ENCODE peak calls at places on chromosomes 4 and X, in five cellular contexts. R, G, M, Q and N are unnamed samples.
A peak's percentile ranks its signal among the peaks of the same experiment; 100 is the strongest.

GRCh38 chr4:74293558-74293957 is 14.7 kb upstream of the EPGN start:
- DNase-seq in R (no peak), G (no peak), M (no peak), Q (no peak), N (no peak)

GRCh38 chrX:51860679-51861078 is 32.7 kb upstream of the MAGED1 start:
- DNase-seq in R (no peak), G (peak; percentile 13), M (peak; percentile 14), Q (no peak), N (peak; percentile 22)

GRCh38 chr4:112253382-112254000 is 21.9 kb downstream of the AP1AR start:
- DNase-seq in R (no peak), G (peak; percentile 31), M (no peak), Q (no peak), N (no peak)

GRCh38 chr4:5615496-5616075 is 92.8 kb downstream of the EVC2 start:
- DNase-seq in R (no peak), G (no peak), M (no peak), Q (no peak), N (no peak)

GRCh38 chrX:134908235-134908834 is 82.5 kb upstream of the SMIM10 start:
- DNase-seq in R (no peak), G (no peak), M (no peak), Q (no peak), N (peak; percentile 67)

GRCh38 chr4:118904418-118904817 is 15.8 kb downstream of the SYNPO2 start:
- DNase-seq in R (no peak), G (no peak), M (no peak), Q (no peak), N (no peak)

GRCh38 chr4:1720163-1720983 is 750 bp downstream of the TMEM129 start:
- DNase-seq in R (no peak), G (peak; percentile 50), M (no peak), Q (peak; percentile 69), N (peak; percentile 51)

GRCh38 chrX:142036111-142036510 is 132.4 kb downstream of the MAGEC1 start:
- DNase-seq in R (no peak), G (no peak), M (no peak), Q (no peak), N (peak; percentile 0)

GRCh38 chrX:47854474-47854873 is 17.8 kb downstream of the ZNF81 start:
- DNase-seq in R (no peak), G (peak; percentile 29), M (no peak), Q (peak; percentile 43), N (peak; percentile 30)

GRCh38 chrX:43693602-43694406 is 37.7 kb downstream of the MAOA start:
- DNase-seq in R (no peak), G (no peak), M (peak; percentile 89), Q (no peak), N (peak; percentile 76)

DNA sequence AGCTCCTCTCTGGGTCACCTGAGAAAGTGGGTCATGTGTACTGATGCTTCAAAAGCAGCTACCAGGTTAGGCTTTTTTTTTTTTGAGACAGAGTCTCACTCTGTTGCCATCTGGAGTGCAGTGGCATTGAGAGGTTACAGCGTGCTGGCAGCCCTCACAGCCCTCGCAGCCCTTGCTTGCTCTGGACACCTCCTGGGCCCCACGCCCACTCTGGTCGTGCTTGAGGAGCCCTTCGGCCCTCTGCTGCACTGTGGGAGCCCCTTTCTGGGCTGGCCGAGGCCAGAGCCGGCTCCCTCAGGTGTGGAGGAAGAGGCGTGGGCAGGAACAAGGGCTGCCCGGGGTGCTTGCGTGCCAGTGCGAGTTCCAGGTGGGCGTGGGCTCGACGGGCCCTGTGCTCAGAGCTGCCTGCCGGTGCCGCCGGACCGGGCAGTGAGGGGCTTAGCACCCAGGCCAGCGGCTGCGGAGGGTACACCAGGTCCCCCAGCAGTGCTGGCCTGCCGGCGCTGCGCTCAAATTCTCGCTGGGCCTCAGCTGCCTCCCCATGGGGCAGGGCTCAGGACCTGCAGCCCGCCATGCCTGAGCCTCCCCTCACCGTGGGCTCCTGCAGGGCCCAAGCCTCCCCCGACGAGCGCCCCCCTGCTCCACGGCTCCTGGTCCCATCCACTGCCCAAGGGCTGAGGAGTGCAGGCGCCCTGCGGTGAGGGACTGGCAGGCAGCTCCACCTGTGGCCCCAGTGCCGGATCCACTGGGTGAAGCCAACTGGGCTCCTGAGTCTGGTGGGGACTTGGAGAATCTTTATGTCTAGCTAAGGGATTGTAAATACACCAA is 49.3 kb upstream of the IL21 start:
- DNase-seq in R (no peak), G (no peak), M (no peak), Q (no peak), N (no peak)
- TF ChIP-seq JUN in R (no peak), G (no peak), M (no peak), Q (no peak), N (no peak)

DNA sequence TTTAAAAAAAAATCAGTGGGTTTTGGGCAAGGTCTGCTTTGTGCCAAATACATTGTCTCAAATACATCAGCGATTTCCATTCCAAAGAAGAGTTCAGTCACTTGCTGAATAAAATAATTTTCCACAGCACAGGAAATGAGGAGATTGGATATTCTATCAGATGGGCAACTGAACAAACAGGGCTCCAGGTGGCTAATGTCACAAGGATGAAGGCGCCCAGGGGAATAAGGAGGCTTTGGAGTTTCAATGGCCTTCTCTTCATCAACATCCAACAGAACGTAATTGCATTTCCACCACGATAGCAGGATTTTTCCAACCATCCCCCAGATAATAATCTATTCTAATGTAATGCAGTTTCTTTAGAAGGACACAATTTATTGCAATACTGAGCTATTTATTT is 104.6 kb upstream of the KLHL13 start:
- DNase-seq in R (no peak), G (no peak), M (no peak), Q (no peak), N (peak; percentile 37)
- TF ChIP-seq MAX in R (no peak), G (no peak), M (no peak), Q (no peak), N (no peak)

DNA sequence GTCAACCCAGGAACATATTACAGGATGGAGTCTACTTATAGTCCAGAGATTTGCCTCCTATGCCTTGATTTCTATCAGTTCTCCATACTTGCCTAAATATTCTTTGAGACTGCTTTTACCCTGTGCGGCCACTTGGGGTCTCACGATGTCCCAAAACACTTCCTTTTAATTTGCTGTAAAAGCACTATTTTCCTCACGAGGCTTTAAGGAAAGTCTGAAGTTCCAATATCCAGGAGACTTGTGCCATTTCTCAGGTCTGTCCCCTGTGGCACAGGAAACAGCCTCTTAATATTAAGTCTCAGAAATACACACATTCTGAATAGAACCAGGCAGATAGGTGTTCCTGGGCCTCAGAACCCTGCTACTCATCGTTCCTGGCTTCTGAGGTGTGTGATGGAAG is 142.9 kb downstream of the TMEM164 start:
- DNase-seq in R (peak; percentile 13), G (peak; percentile 10), M (no peak), Q (no peak), N (peak; percentile 36)
- TF ChIP-seq CTCF in R (peak; percentile 45), G (no peak), M (peak; percentile 45), Q (peak; percentile 37), N (peak; percentile 38)

DNA sequence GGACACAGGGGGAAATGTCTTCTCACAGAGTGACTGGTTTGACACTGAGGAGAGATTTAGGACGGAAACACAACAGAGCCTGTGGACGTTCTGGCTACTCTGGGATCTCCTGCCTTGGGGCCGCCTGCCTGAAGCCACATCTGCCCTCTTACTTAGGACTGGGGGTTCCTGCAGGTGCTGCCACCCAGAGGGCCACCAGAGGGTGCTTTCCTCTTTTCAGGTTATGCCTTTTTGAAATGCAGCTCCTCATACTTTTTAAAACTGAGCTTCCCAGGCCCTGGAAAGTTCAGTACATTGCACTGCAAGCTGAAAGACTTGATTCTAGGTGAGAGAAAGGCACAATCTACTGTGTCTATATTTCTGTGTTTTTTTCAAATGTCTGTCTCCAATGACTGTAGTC is 92.2 kb upstream of the PGRMC2 start:
- DNase-seq in R (peak; percentile 31), G (peak; percentile 56), M (peak; percentile 12), Q (peak; percentile 64), N (peak; percentile 32)
- TF ChIP-seq JUN in R (no peak), G (no peak), M (no peak), Q (no peak), N (no peak)

GRCh38 chr4:16227462-16227868 is 1.2 kb upstream of the TAPT1 start:
- DNase-seq in R (no peak), G (no peak), M (peak; percentile 32), Q (no peak), N (peak; percentile 50)
- TF ChIP-seq MAX in R (no peak), G (no peak), M (no peak), Q (no peak), N (no peak)

GRCh38 chr4:57424231-57424897 is 314.2 kb upstream of the IGFBP7 start:
- DNase-seq in R (no peak), G (no peak), M (no peak), Q (no peak), N (peak; percentile 79)
- TF ChIP-seq CTCF in R (no peak), G (no peak), M (no peak), Q (no peak), N (no peak)

GRCh38 chr4:152451496-152451895 is 84.4 kb downstream of the FBXW7 start:
- DNase-seq in R (no peak), G (no peak), M (no peak), Q (no peak), N (no peak)

GRCh38 chr4:152454398-152455011 is 81.4 kb downstream of the FBXW7 start:
- DNase-seq in R (peak; percentile 10), G (no peak), M (peak; percentile 21), Q (no peak), N (peak; percentile 38)

GRCh38 chr4:152443859-152444258 is 92.0 kb downstream of the FBXW7 start:
- DNase-seq in R (no peak), G (no peak), M (no peak), Q (no peak), N (no peak)

GRCh38 chr4:152448038-152448437 is 87.9 kb downstream of the FBXW7 start:
- DNase-seq in R (no peak), G (no peak), M (no peak), Q (no peak), N (no peak)

DNA sequence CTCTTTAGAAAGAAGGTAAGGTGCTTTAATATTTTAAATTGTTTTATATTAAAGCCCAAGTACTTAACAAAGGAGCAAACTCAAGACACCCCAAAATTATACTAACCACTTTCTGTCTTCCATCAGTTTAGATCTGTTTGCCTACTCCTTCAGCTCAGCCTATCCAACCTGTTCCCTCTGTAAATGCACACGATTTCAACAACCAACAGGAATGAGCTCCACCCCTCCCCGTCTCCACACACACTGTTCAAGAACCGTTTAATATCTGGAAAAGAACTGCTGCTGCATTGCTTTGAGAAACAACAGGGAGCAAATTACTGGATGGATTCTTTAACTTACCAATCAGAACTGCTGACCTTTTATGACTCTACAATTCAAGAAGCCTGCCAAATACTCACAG is 87.1 kb downstream of the FBXW7 start:
- DNase-seq in R (no peak), G (no peak), M (no peak), Q (no peak), N (no peak)
- TF ChIP-seq JUN in R (no peak), G (no peak), M (no peak), Q (no peak), N (no peak)

DNA sequence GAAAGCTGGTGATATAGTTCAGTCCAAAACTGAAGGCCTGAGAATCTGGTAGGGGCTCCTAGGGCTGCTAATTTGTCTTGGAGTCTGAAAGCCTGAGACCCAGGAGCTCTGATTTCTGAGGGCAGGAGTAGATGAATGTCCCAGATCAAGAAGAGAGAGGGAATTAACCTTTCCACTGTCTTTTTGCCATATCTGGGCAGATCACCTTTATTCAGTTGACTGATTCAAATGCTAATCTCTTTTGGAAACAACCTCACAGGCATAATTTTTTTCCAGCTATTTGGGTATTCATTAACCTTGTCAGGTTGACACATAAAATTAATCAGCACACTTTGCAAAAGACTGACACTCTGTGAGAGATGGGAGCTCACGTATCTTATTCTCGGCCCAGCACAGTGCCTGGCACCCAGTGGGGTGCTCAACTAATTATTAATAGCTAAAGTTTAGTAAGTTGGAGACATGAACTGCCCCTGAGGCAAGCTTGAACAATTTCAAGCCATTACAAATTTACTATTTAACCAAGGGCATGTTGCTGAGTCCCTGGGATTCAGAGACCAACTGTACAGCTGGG is 114.3 kb downstream of the CPEB2 start:
- DNase-seq in R (no peak), G (no peak), M (no peak), Q (no peak), N (no peak)
- TF ChIP-seq MAX in R (no peak), G (no peak), M (no peak), Q (no peak), N (no peak)